ENCODE peak calls at places on chromosomes 6 and 20, in four cellular contexts. M is hepatocyte, F is PC-3, V is tibial artery. I is an unnamed sample. For H3K4me1, the result is how much of the 10 kb centered on the place peaks cover.

GRCh38 chr6:106823732-106824351 is 150.7 kb downstream of the CD24 start:
- DNase-seq in M (peak), V (no peak), F (no peak), I (no peak)

GRCh38 chr20:34543457-34544056 is 15.0 kb upstream of the MAP1LC3A start:
- DNase-seq in M (no peak), F (no peak), V (no peak), I (no peak)

GRCh38 chr6:170143401-170144150 is 147.3 kb downstream of the DLL1 start:
- DNase-seq in F (no peak), V (peak), M (no peak), I (no peak)

GRCh38 chr6:144415835-144416237 is 130.7 kb downstream of the UTRN start:
- DNase-seq in V (no peak), F (peak), M (no peak), I (no peak)

GRCh38 chr6:33508935-33509926 is 54.9 kb downstream of the ZBTB9 start:
- DNase-seq in V (no peak), F (no peak), M (no peak), I (no peak)

GRCh38 chr6:152893187-152893586 is 89.7 kb downstream of the FBXO5 start:
- DNase-seq in F (no peak), V (no peak), M (no peak), I (no peak)

GRCh38 chr6:144103026-144103563 is 7.7 kb upstream of the SF3B5 start:
- DNase-seq in M (no peak), V (no peak), F (no peak), I (no peak)

GRCh38 chr6:317068-317451 is 24.8 kb downstream of the DUSP22 start:
- DNase-seq in V (no peak), F (no peak), M (no peak), I (no peak)

GRCh38 chr6:44022296-44022661 is 105.0 kb downstream of the MRPL14 start:
- DNase-seq in M (no peak), V (no peak), F (peak), I (no peak)

GRCh38 chr6:90500458-90500857 is 86.4 kb downstream of the MAP3K7 start:
- DNase-seq in M (no peak), F (no peak), V (no peak), I (no peak)

GRCh38 chr6:131924881-131925474 is 26.2 kb downstream of the CCN2 start:
- DNase-seq in F (peak), M (peak), V (no peak), I (peak)

GRCh38 chr6:3592371-3592941 is 135.6 kb upstream of the SLC22A23 start:
- DNase-seq in V (no peak), F (peak), M (peak), I (peak)

DNA sequence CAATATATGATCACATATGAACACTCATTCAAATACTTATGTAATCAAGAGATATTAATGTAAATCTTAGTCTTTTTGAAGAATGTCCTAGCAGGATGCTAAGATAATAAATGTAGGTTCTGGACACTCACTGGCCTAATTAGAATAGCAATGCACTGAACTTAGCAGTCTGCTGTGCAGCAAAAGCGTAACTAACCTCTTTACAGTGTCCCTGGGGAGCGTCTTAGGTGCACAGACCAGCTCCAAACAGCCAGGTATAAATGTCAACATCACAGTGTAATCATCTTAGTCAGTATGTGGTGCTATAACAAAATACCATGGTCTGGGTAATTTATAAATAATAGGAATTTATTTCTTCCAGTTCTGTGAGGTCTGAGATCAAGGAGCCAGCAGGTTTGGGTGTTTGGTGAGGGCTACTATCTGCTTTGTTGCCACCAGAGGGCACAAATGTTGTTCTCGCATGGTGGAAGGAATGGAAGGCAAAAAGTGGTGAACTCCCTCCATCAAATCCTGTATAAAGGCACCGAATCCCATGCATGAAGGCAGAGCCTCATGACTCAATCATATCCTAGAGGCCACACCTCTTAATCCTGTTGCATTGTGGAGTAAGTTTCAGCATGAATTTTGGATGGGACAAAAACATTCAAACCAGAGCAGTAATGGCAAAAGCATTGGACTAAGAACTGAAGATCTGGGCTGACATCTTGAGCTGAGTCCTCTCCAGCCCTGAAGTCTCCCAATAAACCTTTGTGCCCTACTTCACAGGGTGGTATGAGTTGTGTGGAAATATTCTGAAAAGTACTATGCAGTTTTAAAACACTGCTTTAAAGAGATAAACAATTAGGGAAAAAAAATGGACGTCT is 41.8 kb upstream of the FOXO3 start:
- DNase-seq in F (peak), V (no peak), M (no peak), I (peak)
- TF ChIP-seq CTCF in F (peak), V (no peak), M (peak), I (peak)

GRCh38 chr6:41036601-41037000 is 2.4 kb downstream of the UNC5CL start:
- DNase-seq in F (no peak), M (no peak), V (no peak), I (no peak)
- H3K4me1 ChIP-seq in F (under half), M (under half), V (under half), I (under half)

DNA sequence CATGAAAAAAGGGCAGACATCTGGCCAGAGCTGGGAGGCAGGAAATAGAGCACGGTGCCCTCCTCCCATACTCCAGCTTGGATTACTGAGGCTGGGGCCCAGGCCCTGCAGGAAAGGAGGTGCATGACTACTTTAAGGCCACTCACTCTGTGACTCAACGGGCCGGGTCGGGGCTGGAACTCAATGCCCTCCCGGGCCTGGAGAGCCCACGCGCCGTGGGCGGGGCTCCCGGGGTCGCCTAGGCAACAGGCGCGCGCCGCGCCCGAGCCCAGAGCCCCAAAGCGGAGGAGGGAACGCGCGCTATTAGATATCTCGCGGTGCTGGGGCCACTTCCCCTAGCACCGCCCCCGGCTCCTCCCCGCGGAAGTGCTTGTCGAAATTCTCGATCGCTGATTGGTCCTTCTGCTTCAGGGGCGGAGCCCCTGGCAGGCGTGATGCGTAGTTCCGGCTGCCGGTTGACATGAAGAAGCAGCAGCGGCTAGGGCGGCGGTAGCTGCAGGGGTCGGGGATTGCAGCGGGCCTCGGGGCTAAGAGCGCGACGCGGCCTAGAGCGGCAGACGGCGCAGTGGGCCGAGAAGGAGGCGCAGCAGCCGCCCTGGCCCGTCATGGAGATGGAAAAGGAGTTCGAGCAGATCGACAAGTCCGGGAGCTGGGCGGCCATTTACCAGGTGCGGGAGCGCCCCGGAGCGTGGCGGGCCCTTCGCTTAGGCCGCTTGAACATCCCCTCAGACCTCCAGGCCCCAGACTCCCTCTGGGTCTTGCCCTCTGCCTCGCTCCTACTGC is at the start of gene PTPN1:
- DNase-seq in F (peak), V (peak), M (peak), I (peak)
- TF ChIP-seq CTCF in F (no peak), V (peak), M (no peak), I (no peak)

DNA sequence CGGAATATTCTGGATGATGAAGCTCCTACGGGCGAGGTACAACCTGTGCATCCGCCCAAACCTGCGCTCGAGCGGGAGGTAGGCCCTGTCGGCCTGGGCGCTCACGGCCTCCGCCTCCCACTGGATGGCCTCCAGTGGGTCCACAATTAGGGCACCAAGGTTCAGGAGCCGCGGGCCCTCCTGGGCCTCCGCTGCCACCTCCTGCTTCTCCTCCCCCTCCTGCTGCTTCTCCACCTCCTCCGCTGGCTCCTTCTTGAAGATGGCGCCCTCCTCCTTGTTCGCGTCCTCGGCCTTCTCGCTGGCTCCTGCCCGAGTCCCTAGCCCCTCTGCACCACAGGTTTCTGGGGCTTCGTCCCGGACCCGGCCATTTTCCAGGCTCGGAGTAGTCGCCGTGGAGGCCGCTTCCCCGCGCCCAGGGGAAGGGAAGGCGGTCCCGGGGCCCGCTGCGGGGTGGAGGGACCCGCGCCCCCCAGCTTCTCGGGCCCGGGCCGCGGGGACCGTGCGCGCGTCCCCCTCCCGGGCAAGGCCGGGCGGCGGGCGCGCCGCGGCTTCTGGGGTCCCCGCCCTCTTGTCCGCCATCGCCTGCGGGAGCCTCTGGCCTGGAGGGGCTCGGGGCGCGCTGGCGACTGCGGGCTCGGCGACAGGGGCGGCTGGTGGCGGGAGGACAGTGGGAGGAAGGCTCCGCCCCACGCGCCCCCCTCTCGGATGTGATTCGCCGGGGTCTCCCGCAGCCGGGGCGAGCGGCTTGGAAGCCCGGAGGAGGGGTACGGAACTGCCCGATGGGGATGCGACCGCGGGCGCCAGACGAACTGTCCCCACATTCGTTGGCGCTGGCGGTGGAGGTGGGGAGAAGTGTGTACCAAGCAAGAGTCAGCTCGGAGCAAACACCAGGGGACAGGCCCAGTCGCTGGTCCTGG is 17.6 kb downstream of the PLAGL2 start:
- DNase-seq in V (peak), M (peak), F (no peak), I (peak)
- H3K4me1 ChIP-seq in V (under half), M (under half), F (under half), I (under half)

DNA sequence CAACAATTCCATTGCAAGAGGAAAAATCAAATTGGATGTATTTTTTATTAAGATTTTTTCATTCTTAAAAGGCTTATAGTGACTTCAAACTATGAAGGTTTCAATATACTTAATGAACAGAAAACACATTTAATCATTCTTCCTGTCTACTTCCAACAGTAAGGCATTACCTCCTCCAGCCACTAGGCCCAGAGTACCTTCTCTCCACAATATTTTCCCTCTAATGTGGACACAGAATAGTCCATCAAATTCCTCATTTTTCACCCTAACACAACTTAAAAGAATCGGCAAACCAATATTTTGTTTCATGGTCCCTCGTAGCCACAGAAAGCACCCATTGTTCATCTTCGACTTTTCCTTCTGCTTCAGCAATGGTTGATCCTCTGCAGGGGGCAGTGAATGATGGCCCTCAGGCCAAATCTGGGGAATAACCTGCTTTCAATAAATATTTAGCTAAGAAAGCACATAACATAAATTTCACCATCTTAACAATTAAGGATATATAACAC is 335.4 kb upstream of the ID4 start:
- DNase-seq in F (no peak), V (no peak), M (no peak), I (no peak)
- TF ChIP-seq CTCF in F (peak), V (no peak), M (no peak), I (no peak)

DNA sequence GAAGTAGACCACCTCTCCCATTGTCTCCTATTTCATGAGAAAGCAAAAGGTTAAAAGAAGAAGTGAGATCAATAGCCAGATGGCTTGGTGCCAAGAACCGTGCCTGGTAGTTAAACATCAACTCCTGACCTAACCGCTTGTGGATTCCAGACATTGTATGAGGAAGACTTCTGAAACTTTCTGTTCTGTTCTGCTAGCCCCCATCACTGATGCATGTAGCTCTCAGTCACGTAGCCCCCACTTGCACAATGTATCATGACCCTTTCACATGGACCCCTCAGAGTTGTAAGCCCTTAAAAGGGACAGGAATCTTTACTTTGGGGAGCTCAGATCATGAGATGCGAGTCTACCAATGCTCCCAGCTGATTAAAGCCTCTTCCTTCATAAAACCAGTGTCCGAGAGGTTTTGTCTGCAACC is 301.2 kb downstream of the RNGTT start:
- DNase-seq in F (no peak), V (no peak), M (peak), I (no peak)
- H3K4me1 ChIP-seq in F (under half), V (under half), M (under half), I (under half)

I was measured in cardiac muscle cell.